ENCODE peak calls at places on chromosomes 7 and 10, in seven cellular contexts. P is HepG2, W is A549, C is sigmoid colon, J is stomach, I is tibial nerve, O is H1. X is an unnamed sample.

GRCh38 chr10:70963271-70963670 is 74.9 kb upstream of the PCBD1 start:
- DNase-seq in P (no peak), W (no peak), C (no peak), J (no peak), I (no peak), O (no peak), X (no peak)

GRCh38 chr7:883029-884021 is 7.0 kb downstream of the GET4 start:
- DNase-seq in P (no peak), W (no peak), C (peak), J (no peak), I (no peak), O (no peak), X (no peak)

GRCh38 chr7:39044489-39044888 is 66.8 kb downstream of the POU6F2 start:
- DNase-seq in P (no peak), W (no peak), C (no peak), J (no peak), I (no peak), O (no peak), X (no peak)

GRCh38 chr7:99927536-99927935 is 1.9 kb downstream of the GJC3 start:
- DNase-seq in P (no peak), W (no peak), C (no peak), J (no peak), I (no peak), O (no peak), X (no peak)

GRCh38 chr10:48667960-48668541 is 16.6 kb upstream of the WDFY4 start:
- DNase-seq in P (no peak), W (no peak), C (no peak), J (no peak), I (no peak), O (no peak), X (peak)

GRCh38 chr10:61543831-61544230 is 90.7 kb upstream of the TMEM26 start:
- DNase-seq in P (no peak), W (no peak), C (no peak), J (no peak), I (no peak), O (no peak), X (no peak)

GRCh38 chr10:57964371-57964770 is 303.3 kb downstream of the IPMK start:
- DNase-seq in P (no peak), W (peak), C (no peak), J (no peak), I (no peak), O (no peak), X (no peak)

GRCh38 chr10:6012506-6012905 is 35.2 kb upstream of the IL15RA start:
- DNase-seq in P (no peak), W (no peak), C (no peak), J (no peak), I (no peak), O (no peak), X (no peak)

GRCh38 chr7:2128601-2129375 is 104.0 kb downstream of the MAD1L1 start:
- DNase-seq in P (no peak), W (no peak), C (no peak), J (no peak), I (no peak), O (no peak), X (no peak)

GRCh38 chr10:101301111-101301731 is 52.7 kb upstream of the BTRC start:
- DNase-seq in P (peak), W (peak), C (no peak), J (peak), I (no peak), O (peak), X (peak)

GRCh38 chr7:51356849-51357516 is 40.4 kb upstream of the COBL start:
- DNase-seq in P (peak), W (no peak), C (no peak), J (peak), I (no peak), O (no peak), X (no peak)

GRCh38 chr7:128137096-128137655 is 103.9 kb upstream of the LEP start:
- DNase-seq in P (peak), W (no peak), C (no peak), J (no peak), I (no peak), O (no peak), X (no peak)

DNA sequence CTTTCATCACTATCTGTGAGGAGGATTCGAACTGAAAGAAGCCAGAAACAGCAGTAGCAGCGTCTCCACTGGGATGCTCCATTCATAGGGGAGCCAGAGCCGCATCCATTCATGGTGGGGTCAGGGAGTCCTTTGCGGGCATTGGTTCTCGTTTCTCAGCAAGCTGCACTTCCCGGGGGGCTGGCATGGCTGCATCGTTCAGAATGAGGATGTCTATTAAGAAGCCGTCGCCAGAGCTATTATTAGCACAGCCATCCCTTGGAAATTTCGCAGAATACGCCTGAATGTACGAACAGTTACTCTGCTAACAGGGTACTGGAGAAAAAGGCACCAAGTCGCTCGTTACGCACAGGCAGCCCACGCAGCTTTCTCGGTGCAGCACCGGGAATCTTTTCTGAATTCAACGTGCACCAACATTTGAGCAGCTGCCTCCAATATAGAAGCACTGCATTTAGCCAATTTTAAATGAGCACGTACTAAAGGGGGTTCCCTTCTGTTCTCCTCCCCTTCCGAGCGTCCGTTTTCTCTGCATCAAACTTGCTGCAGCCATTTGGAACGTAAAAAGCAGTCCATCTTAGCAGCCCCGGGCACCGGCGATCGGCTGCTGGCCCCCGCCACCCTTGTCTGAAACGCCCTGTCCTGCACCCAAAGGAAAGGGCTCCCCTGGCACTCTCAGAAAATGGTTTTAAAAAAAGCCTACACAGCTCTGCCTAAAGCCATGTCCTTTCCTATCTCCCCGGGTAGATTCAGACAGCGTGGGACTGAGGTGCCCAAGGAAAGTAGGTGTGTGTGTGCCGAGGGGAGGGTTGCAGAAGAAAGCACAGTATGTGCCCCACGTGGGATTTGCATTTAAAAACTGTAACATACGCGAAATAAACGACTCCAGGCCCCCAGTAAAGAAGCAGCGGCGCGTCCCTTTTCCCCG is 304.1 kb downstream of the PRPF18 start:
- DNase-seq in P (no peak), W (no peak), C (peak), J (no peak), I (no peak), O (no peak), X (no peak)
- TF ChIP-seq EP300 in P (no peak), W (no peak), C (no peak), J (no peak), I (no peak), O (no peak), X (no peak)

DNA sequence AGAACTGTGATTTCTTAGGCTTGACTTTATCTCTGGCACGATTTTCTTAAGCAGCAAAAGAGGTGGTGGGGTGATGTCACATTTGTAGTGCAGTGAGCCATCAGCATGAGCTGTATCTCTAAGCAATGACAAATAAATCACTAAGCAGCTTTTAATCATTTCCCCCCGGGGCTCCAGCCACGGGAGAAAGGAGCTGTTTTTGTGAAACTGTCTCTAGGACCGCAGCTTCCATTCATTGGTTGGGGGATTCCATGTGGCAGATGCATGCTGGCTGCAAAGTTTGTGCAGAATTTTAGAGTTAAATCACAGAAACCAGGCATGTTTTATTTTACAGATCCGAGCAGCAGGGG is 458 bp downstream of the KIAA1217 start:
- DNase-seq in P (no peak), W (no peak), C (no peak), J (no peak), I (no peak), O (no peak), X (no peak)
- TF ChIP-seq EP300 in P (no peak), W (no peak), C (no peak), J (no peak), I (no peak), O (no peak), X (no peak)

GRCh38 chr7:142053988-142054387 is 57.5 kb upstream of the MGAM2 start:
- DNase-seq in P (no peak), W (no peak), C (no peak), J (no peak), I (no peak), O (no peak), X (no peak)
- TF ChIP-seq EP300 in P (no peak), W (no peak), C (no peak), J (no peak), I (no peak), O (no peak), X (no peak)

GRCh38 chr7:36870625-36871354 is 146.5 kb upstream of the AOAH start:
- DNase-seq in P (no peak), W (no peak), C (no peak), J (no peak), I (no peak), O (no peak), X (no peak)
- TF ChIP-seq EP300 in P (no peak), W (no peak), C (no peak), J (no peak), I (no peak), O (no peak), X (no peak)

GRCh38 chr7:94178247-94178646 is 174.1 kb upstream of the BET1 start:
- DNase-seq in P (no peak), W (no peak), C (no peak), J (no peak), I (no peak), O (no peak), X (no peak)
- TF ChIP-seq EP300 in P (no peak), W (no peak), C (no peak), J (no peak), I (no peak), O (no peak), X (no peak)